ENCODE peak calls at places on chromosomes 12 and 14, in eight cellular contexts. O is anterior cingulate cortex; P is activated T-cell treated with anti-CD3 and anti-CD28 coated beads for 24 hours; Y is stimulated activated CD4-positive, alpha-beta T cell treated with anti-CD3 and anti-CD28 coated beads, Interleukin-2, amount 100 ng/mL, for 48 hours; V is NAMALWA; G is body of pancreas; L is PC-3; Q is progenitor cell of endocrine pancreas. A is an unnamed sample.

GRCh38 chr14:69573841-69574265 is 818 bp downstream of the CCDC177 start:
- DNase-seq in Y (no peak), G (no peak), L (no peak), Q (no peak), P (no peak), V (no peak), O (peak), A (peak)

GRCh38 chr12:119308743-119309456 is 25.6 kb upstream of the CCDC60 start:
- DNase-seq in G (no peak), L (no peak), P (no peak), Q (no peak), O (no peak), V (no peak), Y (no peak), A (no peak)

GRCh38 chr14:22598896-22599244 is 770 bp downstream of the ABHD4 start:
- DNase-seq in L (peak), Y (peak), V (peak), G (peak), P (no peak), Q (no peak), O (no peak), A (peak)

GRCh38 chr14:24362241-24362960 is 5.6 kb upstream of the NFATC4 start:
- DNase-seq in V (no peak), Q (no peak), L (no peak), O (no peak), G (no peak), P (no peak), Y (no peak), A (no peak)

GRCh38 chr12:130874696-130875095 is 2.8 kb downstream of the RAN start:
- DNase-seq in O (no peak), L (no peak), V (no peak), Q (no peak), G (no peak), Y (no peak), P (no peak), A (no peak)

GRCh38 chr12:53268637-53269562 is 801 bp downstream of the ESPL1 start:
- DNase-seq in Q (no peak), G (no peak), V (peak), O (no peak), P (no peak), Y (no peak), L (no peak), A (no peak)

GRCh38 chr14:73753043-73753886 is 39.1 kb upstream of the PNMA1 start:
- DNase-seq in L (no peak), Y (no peak), P (no peak), V (no peak), Q (no peak), G (peak), O (no peak), A (no peak)

GRCh38 chr14:50366589-50366988 is 30.1 kb downstream of the CDKL1 start:
- DNase-seq in O (no peak), Y (no peak), P (no peak), G (no peak), Q (no peak), V (no peak), L (no peak), A (no peak)

GRCh38 chr12:94157891-94158495 is 9.6 kb downstream of the PLXNC1 start:
- DNase-seq in V (peak), Q (no peak), Y (no peak), O (no peak), L (no peak), P (no peak), G (no peak), A (no peak)

GRCh38 chr14:77979171-77979570 is 179.3 kb downstream of the ADCK1 start:
- DNase-seq in G (no peak), O (peak), Y (no peak), V (no peak), L (no peak), P (no peak), Q (no peak), A (no peak)

GRCh38 chr12:28795306-28795705 is 353.8 kb upstream of the FAR2 start:
- DNase-seq in P (no peak), O (no peak), Y (no peak), V (no peak), Q (no peak), L (peak), G (no peak), A (no peak)

A was measured in HuH-7.